ENCODE peak calls at places on chromosomes 1 and 21, in four cellular contexts. One of them, this sample, is unnamed.

GRCh38 chr1:194466706-194467105 is 1280.3 kb upstream of the B3GALT2 start:
- DNase-seq in NCI-H446: peak
- DNase-seq in right lobe of liver: no peak
- DNase-seq in HS-27A: no peak
- DNase-seq in this sample: no peak

GRCh38 chr1:115648717-115649691 is 7.2 kb downstream of the VANGL1 start:
- DNase-seq in NCI-H446: no peak
- DNase-seq in right lobe of liver: no peak
- DNase-seq in HS-27A: no peak
- DNase-seq in this sample: no peak

GRCh38 chr1:41662061-41662655 is 177.7 kb upstream of the EDN2 start:
- DNase-seq in NCI-H446: no peak
- DNase-seq in right lobe of liver: peak
- DNase-seq in HS-27A: no peak
- DNase-seq in this sample: peak

GRCh38 chr1:204945565-204945977 is 74.9 kb downstream of the NFASC start:
- DNase-seq in NCI-H446: no peak
- DNase-seq in right lobe of liver: no peak
- DNase-seq in HS-27A: no peak
- DNase-seq in this sample: no peak

GRCh38 chr21:43884861-43885370 is 19.9 kb downstream of the AGPAT3 start:
- DNase-seq in NCI-H446: no peak
- DNase-seq in right lobe of liver: no peak
- DNase-seq in HS-27A: no peak
- DNase-seq in this sample: no peak

GRCh38 chr1:43776043-43776761 is 68.9 kb downstream of the ST3GAL3 start:
- DNase-seq in NCI-H446: no peak
- DNase-seq in right lobe of liver: no peak
- DNase-seq in HS-27A: peak
- DNase-seq in this sample: no peak

GRCh38 chr21:17947546-17947945 is 128.4 kb upstream of the C21orf91 start:
- DNase-seq in NCI-H446: no peak
- DNase-seq in right lobe of liver: no peak
- DNase-seq in HS-27A: no peak
- DNase-seq in this sample: no peak

GRCh38 chr1:32241011-32241763 is 5.8 kb upstream of the FAM167B start:
- DNase-seq in NCI-H446: no peak
- DNase-seq in right lobe of liver: peak
- DNase-seq in HS-27A: peak
- DNase-seq in this sample: peak

GRCh38 chr1:206635080-206635982 is at the start of gene DYRK3:
- DNase-seq in NCI-H446: peak
- DNase-seq in right lobe of liver: peak
- DNase-seq in HS-27A: peak
- DNase-seq in this sample: peak

GRCh38 chr1:41315482-41315823 is 45.8 kb upstream of the FOXO6 start:
- DNase-seq in NCI-H446: no peak
- DNase-seq in right lobe of liver: no peak
- DNase-seq in HS-27A: no peak
- DNase-seq in this sample: no peak

GRCh38 chr1:227542153-227543120 is 20.9 kb upstream of the ZNF678 start:
- DNase-seq in NCI-H446: peak
- DNase-seq in right lobe of liver: peak
- DNase-seq in HS-27A: peak
- DNase-seq in this sample: peak

GRCh38 chr1:214135886-214136285 is 145.1 kb upstream of the SMYD2 start:
- DNase-seq in NCI-H446: no peak
- DNase-seq in right lobe of liver: no peak
- DNase-seq in HS-27A: no peak
- DNase-seq in this sample: no peak

GRCh38 chr1:62013264-62013663 is 181.4 kb upstream of the L1TD1 start:
- DNase-seq in NCI-H446: no peak
- DNase-seq in right lobe of liver: no peak
- DNase-seq in HS-27A: no peak
- DNase-seq in this sample: no peak

GRCh38 chr1:7149080-7149838 is 364.0 kb downstream of the CAMTA1 start:
- DNase-seq in NCI-H446: no peak
- DNase-seq in right lobe of liver: peak
- DNase-seq in HS-27A: no peak
- DNase-seq in this sample: no peak

GRCh38 chr1:90936731-90937130 is 85.1 kb downstream of the ZNF644 start:
- DNase-seq in NCI-H446: no peak
- DNase-seq in right lobe of liver: no peak
- DNase-seq in HS-27A: no peak
- DNase-seq in this sample: no peak

GRCh38 chr1:171441278-171441677 is 44.1 kb upstream of the PRRC2C start:
- DNase-seq in NCI-H446: peak
- DNase-seq in right lobe of liver: no peak
- DNase-seq in HS-27A: peak
- DNase-seq in this sample: no peak

GRCh38 chr1:59061876-59062275 is 235.0 kb upstream of the FGGY start:
- DNase-seq in NCI-H446: peak
- DNase-seq in right lobe of liver: no peak
- DNase-seq in HS-27A: no peak
- DNase-seq in this sample: no peak